ENCODE peak calls at places on chromosome 7, in six cellular contexts. X is Right ventricle myocardium superior, O is stromal cell of bone marrow, R is EH, I is RPMI7951, E is GM10248. U is an unnamed sample.

GRCh38 chr7:2288503-2288902 is 25.7 kb downstream of the SNX8 start:
- DNase-seq in X (peak), O (no peak), R (no peak), I (no peak), E (peak), U (no peak)

GRCh38 chr7:151116603-151117002 is 30.3 kb downstream of the AGAP3 start:
- DNase-seq in X (no peak), O (no peak), R (no peak), I (no peak), E (no peak), U (no peak)

GRCh38 chr7:101974365-101974764 is 156.9 kb downstream of the CUX1 start:
- DNase-seq in X (no peak), O (no peak), R (no peak), I (no peak), E (no peak), U (no peak)

GRCh38 chr7:93310346-93310745 is 78.2 kb downstream of the VPS50 start:
- DNase-seq in X (no peak), O (no peak), R (peak), I (peak), E (no peak), U (no peak)

GRCh38 chr7:87003872-87004798 is 55.3 kb downstream of the ELAPOR2 start:
- DNase-seq in X (no peak), O (no peak), R (peak), I (no peak), E (no peak), U (no peak)

GRCh38 chr7:140904081-140904480 is 20.6 kb downstream of the BRAF start:
- DNase-seq in X (no peak), O (peak), R (peak), I (peak), E (no peak), U (no peak)

GRCh38 chr7:2660359-2661095 is 27.5 kb upstream of the AMZ1 start:
- DNase-seq in X (no peak), O (no peak), R (peak), I (no peak), E (no peak), U (no peak)

GRCh38 chr7:148264933-148265557 is 325.5 kb upstream of the C7orf33 start:
- DNase-seq in X (no peak), O (peak), R (peak), I (peak), E (peak), U (peak)

GRCh38 chr7:24172859-24173258 is 111.1 kb upstream of the NPY start:
- DNase-seq in X (no peak), O (no peak), R (no peak), I (no peak), E (no peak), U (no peak)

GRCh38 chr7:139667377-139667776 is 110.4 kb downstream of the HIPK2 start:
- DNase-seq in X (no peak), O (no peak), R (no peak), I (no peak), E (no peak), U (no peak)

GRCh38 chr7:37822946-37823345 is 25.5 kb upstream of the NME8 start:
- DNase-seq in X (no peak), O (no peak), R (no peak), I (no peak), E (no peak), U (no peak)

GRCh38 chr7:29038463-29038862 is 80.3 kb upstream of the TRIL start:
- DNase-seq in X (no peak), O (no peak), R (peak), I (peak), E (no peak), U (no peak)

GRCh38 chr7:88791891-88792290 is 3.6 kb downstream of the TEX47 start:
- DNase-seq in X (no peak), O (no peak), R (no peak), I (no peak), E (no peak), U (no peak)

GRCh38 chr7:48421357-48421756 is 250.1 kb downstream of the ABCA13 start:
- DNase-seq in X (no peak), O (peak), R (peak), I (no peak), E (no peak), U (peak)

GRCh38 chr7:155983176-155983815 is 171.0 kb upstream of the SHH start:
- DNase-seq in X (no peak), O (no peak), R (no peak), I (no peak), E (no peak), U (no peak)

GRCh38 chr7:1278543-1278942 is 45.9 kb downstream of the UNCX start:
- DNase-seq in X (peak), O (no peak), R (no peak), I (no peak), E (no peak), U (no peak)

GRCh38 chr7:79258826-79259225 is 194.6 kb downstream of the MAGI2 start:
- DNase-seq in X (no peak), O (no peak), R (no peak), I (no peak), E (no peak), U (no peak)

GRCh38 chr7:134823400-134823799 is 44.0 kb downstream of the CALD1 start:
- DNase-seq in X (no peak), O (peak), R (peak), I (peak), E (no peak), U (peak)

GRCh38 chr7:118872568-118872967 is 648.1 kb downstream of the ANKRD7 start:
- DNase-seq in X (no peak), O (no peak), R (no peak), I (no peak), E (no peak), U (no peak)

GRCh38 chr7:70631732-70632131 is 500.2 kb upstream of the GALNT17 start:
- DNase-seq in X (no peak), O (no peak), R (no peak), I (no peak), E (no peak), U (no peak)

U was measured in astrocyte of the cerebellum.